ENCODE peak calls at places on chromosomes 13 and 19, in ten cellular contexts. V, A, P, W, M, Q, B, K, N and I are unnamed samples.

GRCh38 chr13:100673831-100674362 is 698 bp downstream of the TMTC4 start:
- DNase-seq in V (peak; percentile 76), A (peak; percentile 50), P (no peak), W (peak; percentile 19), M (peak; percentile 82), Q (peak; percentile 53), B (peak; percentile 46), K (peak; percentile 69), N (no peak), I (peak; percentile 78)

GRCh38 chr19:31378404-31378803 is 29.2 kb upstream of the TSHZ3 start:
- DNase-seq in V (no peak), A (peak; percentile 42), P (no peak), W (no peak), M (no peak), Q (no peak), B (no peak), K (peak; percentile 75), N (no peak), I (no peak)

GRCh38 chr19:11963566-11964355 is 1.1 kb upstream of the ZNF763 start:
- DNase-seq in V (peak; percentile 88), A (peak; percentile 87), P (peak; percentile 46), W (peak; percentile 41), M (peak; percentile 87), Q (peak; percentile 88), B (peak; percentile 77), K (peak; percentile 21), N (peak; percentile 31), I (peak; percentile 89)

GRCh38 chr19:41305923-41306322 is 4.0 kb upstream of the CCDC97 start:
- DNase-seq in V (no peak), A (no peak), P (no peak), W (no peak), M (peak; percentile 70), Q (no peak), B (no peak), K (no peak), N (no peak), I (no peak)

GRCh38 chr19:1270168-1270853 is 1.2 kb downstream of the CIRBP start:
- DNase-seq in V (no peak), A (no peak), P (no peak), W (no peak), M (no peak), Q (no peak), B (no peak), K (no peak), N (no peak), I (no peak)

GRCh38 chr19:11767633-11768133 is 883 bp downstream of the ZNF441 start:
- DNase-seq in V (peak; percentile 82), A (peak; percentile 25), P (peak; percentile 8), W (no peak), M (peak; percentile 6), Q (peak; percentile 54), B (no peak), K (peak; percentile 31), N (no peak), I (peak; percentile 89)

GRCh38 chr19:23203841-23204344 is 46.3 kb downstream of the ZNF724 start:
- DNase-seq in V (no peak), A (peak; percentile 27), P (no peak), W (no peak), M (no peak), Q (peak; percentile 56), B (no peak), K (no peak), N (no peak), I (no peak)

GRCh38 chr13:84661718-84662117 is 779.4 kb upstream of the SLITRK1 start:
- DNase-seq in V (no peak), A (no peak), P (no peak), W (no peak), M (no peak), Q (no peak), B (no peak), K (no peak), N (no peak), I (no peak)

GRCh38 chr13:94236132-94236531 is 243.3 kb downstream of the DCT start:
- DNase-seq in V (no peak), A (no peak), P (no peak), W (no peak), M (no peak), Q (no peak), B (no peak), K (no peak), N (no peak), I (no peak)

GRCh38 chr13:34720618-34721017 is 221.5 kb upstream of the NBEA start:
- DNase-seq in V (no peak), A (no peak), P (no peak), W (no peak), M (no peak), Q (no peak), B (no peak), K (no peak), N (no peak), I (no peak)

DNA sequence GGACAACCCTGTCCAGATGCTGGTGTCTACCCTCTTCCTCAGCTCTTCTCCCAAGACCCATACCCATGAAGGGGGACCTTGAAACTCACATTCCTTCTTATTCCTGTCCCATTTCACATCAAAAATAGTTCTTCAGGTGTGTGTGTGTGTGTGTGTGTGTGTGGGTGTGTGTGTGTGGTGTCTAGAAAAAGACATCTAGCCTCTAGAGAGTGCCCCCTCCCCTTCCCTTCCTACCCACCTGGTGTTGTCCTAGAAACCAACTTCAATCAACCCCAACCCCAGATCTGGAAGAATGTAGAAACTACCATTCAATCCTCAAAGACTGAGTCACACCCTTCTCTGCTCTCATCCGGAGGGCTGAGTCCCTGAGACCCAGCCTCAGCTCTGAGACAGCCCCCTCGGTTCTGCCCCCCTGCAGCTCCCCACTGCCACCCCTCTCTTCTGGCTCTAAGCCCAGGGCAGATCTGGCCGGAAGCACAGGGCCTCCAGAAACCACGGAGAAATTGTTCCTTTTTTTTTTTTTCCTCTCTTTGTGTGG is 3.5 kb downstream of the KCNN4 start:
- DNase-seq in V (no peak), A (no peak), P (no peak), W (peak; percentile 15), M (no peak), Q (peak; percentile 52), B (no peak), K (peak; percentile 35), N (no peak), I (no peak)
- H3K4me1 ChIP-seq in V (peaks cover 33% of the 10 kb centered on the region), A (peaks cover 12% of the 10 kb centered on the region), P (peaks cover 8% of the 10 kb centered on the region), W (peaks cover 50% of the 10 kb centered on the region), M (no peaks in the 10 kb centered on the region), Q (no peaks in the 10 kb centered on the region), B (peaks cover 15% of the 10 kb centered on the region), K (peaks cover 43% of the 10 kb centered on the region), N (peaks cover 9% of the 10 kb centered on the region), I (no peaks in the 10 kb centered on the region)

GRCh38 chr19:36093146-36093662 is 17.7 kb upstream of the OVOL3 start:
- DNase-seq in V (no peak), A (no peak), P (no peak), W (no peak), M (no peak), Q (no peak), B (no peak), K (no peak), N (no peak), I (no peak)

GRCh38 chr19:36086326-36086725 is 24.6 kb upstream of the OVOL3 start:
- DNase-seq in V (no peak), A (no peak), P (no peak), W (no peak), M (no peak), Q (no peak), B (no peak), K (no peak), N (no peak), I (no peak)

GRCh38 chr19:36092566-36092965 is 18.4 kb upstream of the OVOL3 start:
- DNase-seq in V (no peak), A (no peak), P (no peak), W (no peak), M (no peak), Q (no peak), B (no peak), K (no peak), N (no peak), I (no peak)

GRCh38 chr19:36090930-36091695 is 19.8 kb upstream of the OVOL3 start:
- DNase-seq in V (no peak), A (no peak), P (no peak), W (no peak), M (no peak), Q (no peak), B (no peak), K (no peak), N (no peak), I (peak; percentile 5)

GRCh38 chr19:36089847-36090246 is 21.1 kb upstream of the OVOL3 start:
- DNase-seq in V (no peak), A (no peak), P (no peak), W (no peak), M (no peak), Q (no peak), B (no peak), K (no peak), N (no peak), I (no peak)
- H3K36me3 ChIP-seq in V (no peaks in the 10 kb centered on the region), A (no peaks in the 10 kb centered on the region), P (no peaks in the 10 kb centered on the region), W (no peaks in the 10 kb centered on the region), M (peaks cover 10% of the 10 kb centered on the region), Q (no peaks in the 10 kb centered on the region), B (peaks cover 93% of the 10 kb centered on the region), K (peaks cover 2% of the 10 kb centered on the region), N (no peaks in the 10 kb centered on the region), I (no peaks in the 10 kb centered on the region)

GRCh38 chr13:77431449-77431848 is 104.1 kb upstream of the SCEL start:
- DNase-seq in V (no peak), A (no peak), P (no peak), W (no peak), M (no peak), Q (no peak), B (no peak), K (no peak), N (no peak), I (no peak)
- H3K27ac ChIP-seq in V (no peak overlapping the region), A (no peak overlapping the region), P (no peak overlapping the region), W (no peak overlapping the region), M (no peak overlapping the region), Q (no peak overlapping the region), B (no peak overlapping the region), K (no peak overlapping the region), N (no peak overlapping the region), I (no peak overlapping the region)

DNA sequence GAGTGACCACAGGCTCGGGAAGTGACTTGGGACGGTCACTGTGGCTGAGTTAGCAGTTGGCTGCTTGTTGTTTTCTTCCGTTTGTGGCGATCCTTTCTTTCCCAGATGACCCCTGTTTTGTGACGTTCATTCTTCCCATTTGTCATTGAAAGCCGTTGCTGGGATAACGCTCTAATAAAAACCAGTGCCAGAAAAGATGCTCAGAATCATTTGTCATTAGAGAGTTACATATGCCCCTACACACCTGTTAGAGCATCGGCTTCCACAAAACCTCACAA is 39.3 kb upstream of the MCF2L start:
- DNase-seq in V (no peak), A (no peak), P (no peak), W (no peak), M (no peak), Q (no peak), B (no peak), K (no peak), N (no peak), I (no peak)
- H3K4me1 ChIP-seq in V (peaks cover 10% of the 10 kb centered on the region), A (peaks cover 25% of the 10 kb centered on the region), P (no peaks in the 10 kb centered on the region), W (no peaks in the 10 kb centered on the region), M (peaks cover 6% of the 10 kb centered on the region), Q (no peaks in the 10 kb centered on the region), B (peaks cover 6% of the 10 kb centered on the region), K (peaks cover 10% of the 10 kb centered on the region), N (peaks cover 2% of the 10 kb centered on the region), I (peaks cover 24% of the 10 kb centered on the region)